ENCODE peak calls at places on chromosome 1, in five cellular contexts. One of them, this sample, is unnamed.

GRCh38 chr1:9121891-9122409 is 7.0 kb downstream of the GPR157 start:
- DNase-seq in HL-60: no peak
- DNase-seq in cardiac septum: no peak
- DNase-seq in NCI-H510A treated with DMSO at 0.1 percent for 48 hours: no peak
- DNase-seq in NCI-H146: no peak
- DNase-seq in this sample: no peak

GRCh38 chr1:92968138-92969032 is 7.1 kb upstream of the DIPK1A start:
- DNase-seq in HL-60: no peak
- DNase-seq in cardiac septum: no peak
- DNase-seq in NCI-H510A treated with DMSO at 0.1 percent for 48 hours: no peak
- DNase-seq in NCI-H146: peak; percentile 21
- DNase-seq in this sample: no peak

GRCh38 chr1:231424950-231425805 is 3.1 kb upstream of the EGLN1 start:
- DNase-seq in HL-60: no peak
- DNase-seq in cardiac septum: no peak
- DNase-seq in NCI-H510A treated with DMSO at 0.1 percent for 48 hours: no peak
- DNase-seq in NCI-H146: no peak
- DNase-seq in this sample: no peak

GRCh38 chr1:50474859-50475809 is 51.9 kb upstream of the DMRTA2 start:
- DNase-seq in HL-60: no peak
- DNase-seq in cardiac septum: no peak
- DNase-seq in NCI-H510A treated with DMSO at 0.1 percent for 48 hours: no peak
- DNase-seq in NCI-H146: peak; percentile 26
- DNase-seq in this sample: no peak

GRCh38 chr1:51990478-51990965 is at the start of gene RAB3B:
- DNase-seq in HL-60: peak; percentile 25
- DNase-seq in cardiac septum: no peak
- DNase-seq in NCI-H510A treated with DMSO at 0.1 percent for 48 hours: peak; percentile 65
- DNase-seq in NCI-H146: peak; percentile 87
- DNase-seq in this sample: peak; percentile 85

GRCh38 chr1:218459878-218460277 is 114.7 kb downstream of the TGFB2 start:
- DNase-seq in HL-60: no peak
- DNase-seq in cardiac septum: no peak
- DNase-seq in NCI-H510A treated with DMSO at 0.1 percent for 48 hours: no peak
- DNase-seq in NCI-H146: peak; percentile 39
- DNase-seq in this sample: no peak

GRCh38 chr1:245589827-245590421 is 435.1 kb downstream of the KIF26B start:
- DNase-seq in HL-60: no peak
- DNase-seq in cardiac septum: no peak
- DNase-seq in NCI-H510A treated with DMSO at 0.1 percent for 48 hours: no peak
- DNase-seq in NCI-H146: no peak
- DNase-seq in this sample: no peak

GRCh38 chr1:215344534-215344933 is 222.6 kb upstream of the KCTD3 start:
- DNase-seq in HL-60: no peak
- DNase-seq in cardiac septum: no peak
- DNase-seq in NCI-H510A treated with DMSO at 0.1 percent for 48 hours: no peak
- DNase-seq in NCI-H146: no peak
- DNase-seq in this sample: no peak

GRCh38 chr1:212595787-212596714 is 12.5 kb upstream of the ATF3 start:
- DNase-seq in HL-60: peak; percentile 24
- DNase-seq in cardiac septum: no peak
- DNase-seq in NCI-H510A treated with DMSO at 0.1 percent for 48 hours: no peak
- DNase-seq in NCI-H146: no peak
- DNase-seq in this sample: no peak